ENCODE peak calls at places on chromosomes 3 and 15, in five cellular contexts. F, Y, H, I and D are unnamed samples.

GRCh38 chr3:47082519-47082918 is 81.4 kb downstream of the SETD2 start:
- DNase-seq in F (no peak), Y (no peak), H (no peak), I (no peak), D (no peak)

GRCh38 chr3:159779883-159780282 is 208.8 kb upstream of the IL12A start:
- DNase-seq in F (no peak), Y (no peak), H (no peak), I (no peak), D (no peak)

GRCh38 chr15:74156678-74157411 is 16.7 kb upstream of the ISLR start:
- DNase-seq in F (no peak), Y (peak; percentile 33), H (no peak), I (no peak), D (no peak)

GRCh38 chr3:155363690-155364070 is 70.2 kb upstream of the STRIT1 start:
- DNase-seq in F (no peak), Y (no peak), H (no peak), I (no peak), D (no peak)

GRCh38 chr15:51801391-51801835 is 28.0 kb upstream of the TMOD3 start:
- DNase-seq in F (peak; percentile 38), Y (peak; percentile 54), H (peak; percentile 40), I (peak; percentile 49), D (no peak)

GRCh38 chr3:14133188-14133800 is 8.4 kb downstream of the TMEM43 start:
- DNase-seq in F (no peak), Y (no peak), H (no peak), I (no peak), D (no peak)

GRCh38 chr3:44976002-44976815 is at the start of the genes EXOSC7 and ZDHHC3:
- DNase-seq in F (peak; percentile 89), Y (peak; percentile 87), H (peak; percentile 88), I (peak; percentile 90), D (peak; percentile 90)

GRCh38 chr15:77026501-77027110 is 31.7 kb downstream of the PSTPIP1 start:
- DNase-seq in F (no peak), Y (no peak), H (no peak), I (no peak), D (peak; percentile 30)

GRCh38 chr3:41236198-41236597 is 36.9 kb downstream of the CTNNB1 start:
- DNase-seq in F (no peak), Y (no peak), H (no peak), I (no peak), D (no peak)

GRCh38 chr15:61951949-61952348 is 108.3 kb downstream of the VPS13C start:
- DNase-seq in F (no peak), Y (no peak), H (no peak), I (peak; percentile 9), D (no peak)

GRCh38 chr3:70061111-70061510 is 61.6 kb downstream of the SAMMSON start:
- DNase-seq in F (no peak), Y (no peak), H (no peak), I (no peak), D (no peak)

GRCh38 chr15:101256756-101257155 is 4.9 kb upstream of the CHSY1 start:
- DNase-seq in F (no peak), Y (no peak), H (no peak), I (no peak), D (no peak)
- TF ChIP-seq CTCF in F (no peak), Y (no peak), H (no peak), I (no peak), D (no peak)

GRCh38 chr15:59647085-59647484 is 10.2 kb downstream of the GTF2A2 start:
- DNase-seq in F (no peak), Y (no peak), H (no peak), I (no peak), D (no peak)

GRCh38 chr15:59644757-59645156 is 12.6 kb downstream of the GTF2A2 start:
- DNase-seq in F (no peak), Y (no peak), H (no peak), I (no peak), D (no peak)

GRCh38 chr15:59646271-59646670 is 11.0 kb downstream of the GTF2A2 start:
- DNase-seq in F (no peak), Y (no peak), H (no peak), I (no peak), D (no peak)

GRCh38 chr15:59642351-59642750 is 15.0 kb downstream of the GTF2A2 start:
- DNase-seq in F (no peak), Y (no peak), H (no peak), I (no peak), D (no peak)
- TF ChIP-seq CTCF in F (no peak), Y (no peak), H (no peak), I (no peak), D (no peak)

GRCh38 chr3:57999423-58000115 is 8.7 kb upstream of the FLNB start:
- DNase-seq in F (no peak), Y (no peak), H (no peak), I (no peak), D (no peak)

GRCh38 chr3:57998366-57999283 is 9.6 kb upstream of the FLNB start:
- DNase-seq in F (no peak), Y (no peak), H (no peak), I (no peak), D (no peak)

GRCh38 chr3:58001979-58002378 is 6.2 kb upstream of the FLNB start:
- DNase-seq in F (no peak), Y (no peak), H (no peak), I (no peak), D (no peak)

GRCh38 chr3:58000713-58001467 is 7.3 kb upstream of the FLNB start:
- DNase-seq in F (no peak), Y (no peak), H (no peak), I (no peak), D (no peak)

DNA sequence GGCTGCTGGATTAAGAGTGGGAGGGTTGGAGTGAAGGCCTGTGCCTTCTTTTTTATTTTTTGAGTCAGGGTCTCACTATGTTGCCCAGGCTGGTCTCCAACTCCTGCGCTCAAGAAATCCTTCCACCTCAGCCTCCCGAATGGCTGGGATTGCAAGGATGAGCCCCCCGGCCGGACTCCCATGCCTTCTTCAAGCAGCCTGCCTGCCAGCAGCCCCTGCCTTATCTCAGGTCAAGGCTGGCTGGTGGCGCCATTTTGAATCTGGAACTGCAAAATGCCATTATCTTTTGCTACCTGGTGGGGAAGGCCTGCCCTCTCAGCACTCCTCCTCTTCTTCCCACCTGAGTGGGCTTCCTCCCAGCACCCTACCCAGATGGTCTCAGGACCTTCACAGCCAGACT is 7.9 kb upstream of the FLNB start:
- DNase-seq in F (no peak), Y (no peak), H (no peak), I (no peak), D (no peak)
- TF ChIP-seq CTCF in F (no peak), Y (no peak), H (no peak), I (no peak), D (no peak)

DNA sequence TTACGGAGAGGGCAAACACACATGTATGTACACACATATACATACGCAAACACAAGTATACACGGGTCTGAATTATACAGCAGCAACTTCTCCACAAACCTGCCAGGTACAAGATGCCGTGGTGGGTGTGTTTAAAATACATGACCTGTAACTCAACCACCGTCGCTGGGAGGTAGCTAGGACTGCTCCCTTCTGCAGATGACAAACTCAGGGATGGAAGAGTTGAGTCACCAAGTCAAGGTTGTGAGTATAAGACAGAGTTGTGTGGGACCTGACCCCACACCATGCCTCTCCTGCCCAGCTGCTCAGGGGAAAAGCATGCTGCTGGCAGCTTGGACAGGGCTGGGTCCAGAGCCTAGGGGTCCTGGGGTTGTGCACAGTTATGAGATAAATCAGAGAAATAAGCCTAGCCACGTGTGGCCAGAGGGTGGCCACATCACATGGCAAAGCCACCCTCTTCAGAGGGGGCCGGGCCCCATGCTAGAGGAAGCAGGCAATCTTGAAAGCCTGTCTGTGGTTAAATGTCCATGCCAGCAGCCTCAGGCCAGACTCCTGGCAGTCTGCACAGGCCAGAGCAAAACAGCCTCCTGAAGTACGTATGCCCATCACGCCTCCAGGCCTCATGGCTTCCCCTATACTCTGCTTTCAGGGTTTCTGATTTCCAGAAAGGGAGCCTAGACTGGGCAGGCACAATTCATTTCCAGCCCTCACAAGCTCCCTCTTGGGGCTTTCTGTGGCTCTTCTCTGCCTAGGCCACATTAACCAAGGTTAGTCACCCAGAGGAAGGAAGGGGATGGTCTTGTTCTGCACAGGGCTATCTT is 107.7 kb upstream of the RPL32 start:
- DNase-seq in F (no peak), Y (no peak), H (no peak), I (no peak), D (peak; percentile 70)
- TF ChIP-seq CTCF in F (peak; percentile 23), Y (no peak), H (no peak), I (no peak), D (no peak)

GRCh38 chr15:67501177-67501835 is 19.6 kb upstream of the C15orf61 start:
- DNase-seq in F (no peak), Y (no peak), H (no peak), I (no peak), D (no peak)
- TF ChIP-seq CTCF in F (peak; percentile 48), Y (peak; percentile 9), H (no peak), I (peak; percentile 52), D (peak; percentile 19)